ENCODE peak calls at places on chromosomes 12 and 14, in ten cellular contexts. Y is left ventricle myocardium inferior, K is fibroblast of pulmonary artery, T is transverse colon, V is tibial artery, Z is mucosa of descending colon, G is hepatocyte, R is OCI-LY7, F is A549, E is dorsolateral prefrontal cortex. L is an unnamed sample.

GRCh38 chr14:68248481-68249255 is 429.1 kb downstream of the RAD51B start:
- DNase-seq in Y (no peak), K (peak; percentile 94), T (no peak), V (peak; percentile 69), Z (no peak), G (peak; percentile 74), R (peak; percentile 85), F (peak; percentile 61), E (peak; percentile 42), L (peak; percentile 85)

GRCh38 chr14:53858344-53858682 is 98.3 kb downstream of the BMP4 start:
- DNase-seq in Y (no peak), K (no peak), T (no peak), V (no peak), Z (no peak), G (no peak), R (no peak), F (no peak), E (no peak), L (no peak)

GRCh38 chr14:65263161-65263788 is 149.3 kb upstream of the FUT8 start:
- DNase-seq in Y (no peak), K (peak; percentile 34), T (no peak), V (no peak), Z (no peak), G (no peak), R (no peak), F (no peak), E (no peak), L (no peak)

GRCh38 chr12:49368240-49368600 is 958 bp downstream of the SPATS2 start:
- DNase-seq in Y (no peak), K (no peak), T (no peak), V (no peak), Z (no peak), G (no peak), R (peak; percentile 25), F (no peak), E (no peak), L (no peak)

GRCh38 chr12:132125736-132126135 is 18.4 kb downstream of the DDX51 start:
- DNase-seq in Y (no peak), K (no peak), T (no peak), V (peak; percentile 40), Z (no peak), G (no peak), R (no peak), F (no peak), E (no peak), L (no peak)

GRCh38 chr12:124493809-124494750 is 73.3 kb downstream of the NCOR2 start:
- DNase-seq in Y (no peak), K (peak; percentile 60), T (peak; percentile 51), V (no peak), Z (no peak), G (no peak), R (peak; percentile 23), F (no peak), E (no peak), L (no peak)

GRCh38 chr14:58639842-58640484 is 2.2 kb downstream of the DACT1 start:
- DNase-seq in Y (no peak), K (peak; percentile 92), T (peak; percentile 56), V (no peak), Z (peak; percentile 82), G (peak; percentile 75), R (peak; percentile 12), F (peak; percentile 47), E (no peak), L (peak; percentile 87)

GRCh38 chr14:92475451-92476187 is 38.0 kb upstream of the RIN3 start:
- DNase-seq in Y (peak; percentile 68), K (peak; percentile 95), T (peak; percentile 30), V (no peak), Z (no peak), G (no peak), R (no peak), F (no peak), E (no peak), L (no peak)

GRCh38 chr14:105029402-105029801 is 8.5 kb upstream of the CDCA4 start:
- DNase-seq in Y (no peak), K (no peak), T (no peak), V (no peak), Z (no peak), G (no peak), R (no peak), F (no peak), E (no peak), L (no peak)

GRCh38 chr12:32357601-32358249 is 41.6 kb upstream of the FGD4 start:
- DNase-seq in Y (no peak), K (no peak), T (no peak), V (no peak), Z (no peak), G (no peak), R (no peak), F (no peak), E (no peak), L (no peak)

GRCh38 chr12:44465139-44465538 is 411.0 kb downstream of the NELL2 start:
- DNase-seq in Y (no peak), K (no peak), T (no peak), V (no peak), Z (no peak), G (peak; percentile 8), R (no peak), F (no peak), E (no peak), L (no peak)

GRCh38 chr12:41277019-41277770 is 89.1 kb downstream of the PDZRN4 start:
- DNase-seq in Y (no peak), K (peak; percentile 69), T (no peak), V (no peak), Z (peak; percentile 16), G (peak; percentile 56), R (peak; percentile 70), F (peak; percentile 34), E (no peak), L (peak; percentile 40)

GRCh38 chr12:24903305-24904088 is 45.4 kb downstream of the BCAT1 start:
- DNase-seq in Y (no peak), K (no peak), T (no peak), V (no peak), Z (peak; percentile 16), G (no peak), R (no peak), F (no peak), E (no peak), L (peak; percentile 43)

GRCh38 chr12:52035926-52036325 is 15.3 kb upstream of the NR4A1 start:
- DNase-seq in Y (no peak), K (no peak), T (no peak), V (no peak), Z (no peak), G (no peak), R (no peak), F (no peak), E (no peak), L (no peak)
- H3K4me3 ChIP-seq in Y (peak overlapping the region; percentile 75), K (no peak overlapping the region), T (no peak overlapping the region), V (no peak overlapping the region), Z (no peak overlapping the region), G (no peak overlapping the region), R (no peak overlapping the region), F (no peak overlapping the region), E (no peak overlapping the region), L (no peak overlapping the region)

DNA sequence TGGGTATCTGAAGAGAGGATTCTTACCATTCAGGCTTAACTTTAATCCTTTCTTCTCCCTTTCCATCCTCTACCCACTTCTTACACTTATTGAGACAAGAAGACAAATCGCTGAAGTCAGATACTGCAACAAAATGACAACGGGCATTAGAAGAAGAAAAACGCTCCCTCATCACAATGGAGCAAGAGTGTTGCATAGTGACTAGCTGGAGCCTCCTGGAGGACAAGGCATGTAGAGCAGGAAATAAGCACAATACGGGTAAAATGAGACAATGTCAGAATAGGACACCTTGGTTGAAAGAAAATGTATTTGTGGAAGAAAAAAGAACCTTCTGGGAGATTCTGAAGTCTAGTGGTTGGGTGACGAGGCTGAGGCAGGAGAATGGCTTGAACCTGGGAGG is 501.0 kb downstream of the RERGL start:
- DNase-seq in Y (no peak), K (no peak), T (no peak), V (no peak), Z (peak; percentile 10), G (peak; percentile 55), R (peak; percentile 32), F (peak; percentile 16), E (no peak), L (no peak)
- TF ChIP-seq CTCF in Y (no peak), K (no peak), T (no peak), V (no peak), Z (no peak), G (peak; percentile 61), R (peak; percentile 72), F (peak; percentile 71), E (no peak), L (peak; percentile 23)

GRCh38 chr14:75126121-75126544 is 715 bp downstream of the NEK9 start:
- DNase-seq in Y (no peak), K (no peak), T (no peak), V (no peak), Z (no peak), G (no peak), R (peak; percentile 20), F (peak; percentile 16), E (no peak), L (peak; percentile 20)

GRCh38 chr14:75127903-75128595 is 1.2 kb upstream of the NEK9 start:
- DNase-seq in Y (no peak), K (no peak), T (peak; percentile 36), V (no peak), Z (peak; percentile 27), G (no peak), R (no peak), F (no peak), E (no peak), L (no peak)

GRCh38 chr14:75125617-75126016 is 1.2 kb downstream of the NEK9 start:
- DNase-seq in Y (no peak), K (peak; percentile 76), T (no peak), V (no peak), Z (no peak), G (no peak), R (no peak), F (no peak), E (no peak), L (peak; percentile 76)

GRCh38 chr14:75128596-75128990 is 1.7 kb upstream of the NEK9 start:
- DNase-seq in Y (no peak), K (no peak), T (no peak), V (no peak), Z (no peak), G (no peak), R (no peak), F (no peak), E (no peak), L (no peak)

GRCh38 chr14:75126679-75127473 is at the start of gene NEK9:
- DNase-seq in Y (peak; percentile 93), K (peak; percentile 80), T (peak; percentile 90), V (peak; percentile 95), Z (peak; percentile 95), G (peak; percentile 70), R (peak; percentile 92), F (peak; percentile 92), E (peak; percentile 95), L (peak; percentile 86)
- H3K4me3 ChIP-seq in Y (peak within 1 kb of the TSS; percentile 82), K (peak within 1 kb of the TSS; percentile 65), T (peak within 1 kb of the TSS; percentile 74), V (peak within 1 kb of the TSS; percentile 88), Z (peak within 1 kb of the TSS; percentile 60), G (peak within 1 kb of the TSS; percentile 63), R (peak within 1 kb of the TSS; percentile 78), F (peak within 1 kb of the TSS; percentile 83), E (peak within 1 kb of the TSS; percentile 88), L (peak within 1 kb of the TSS; percentile 53)

DNA sequence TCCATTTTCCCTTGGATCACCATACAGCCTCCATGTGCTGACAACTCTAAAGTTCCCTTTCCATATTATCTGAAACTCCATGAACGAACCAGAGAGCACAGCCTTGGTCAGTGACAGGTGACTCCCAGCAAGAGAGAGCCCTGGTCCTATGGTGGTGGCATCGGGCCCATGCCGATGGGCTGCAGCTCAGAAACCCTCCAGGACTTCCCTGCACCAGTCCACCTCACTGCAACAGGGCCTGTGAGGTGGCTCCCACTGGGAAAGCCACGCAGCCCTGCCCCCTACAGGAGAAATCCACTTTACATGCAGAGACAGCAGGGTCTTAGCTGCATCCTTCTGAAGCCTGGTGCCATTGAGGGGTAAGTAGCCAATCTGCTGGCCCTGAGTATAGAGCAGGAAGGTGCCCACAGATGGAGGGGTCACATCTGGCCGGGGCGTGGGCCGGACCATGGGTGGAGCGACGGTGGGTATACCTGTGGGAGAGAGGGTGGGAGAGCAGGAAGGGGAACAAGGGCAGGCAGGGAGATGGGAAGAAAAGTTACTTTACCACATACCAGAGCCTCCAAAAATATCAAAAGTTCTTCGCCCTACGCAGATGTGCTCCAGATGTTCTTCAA is 24.7 kb downstream of the RTRAF start:
- DNase-seq in Y (peak; percentile 48), K (no peak), T (no peak), V (no peak), Z (no peak), G (no peak), R (peak; percentile 15), F (peak; percentile 8), E (no peak), L (no peak)
- TF ChIP-seq CTCF in Y (peak; percentile 34), K (peak; percentile 20), T (no peak), V (no peak), Z (no peak), G (peak; percentile 9), R (peak; percentile 69), F (no peak), E (peak; percentile 25), L (peak; percentile 31)